ENCODE peak calls at places on chromosomes 12 and 14, in ten cellular contexts. I is right cardiac atrium; E is choroid plexus epithelial cell; B is CD8-positive, alpha-beta memory T cell; Q is lower leg skin; K is uterus; G is Caco-2; L is SK-N-SH; F is CD4-positive, alpha-beta memory T cell; J is HFF-Myc. H is an unnamed sample.
A peak's percentile ranks its signal among the peaks of the same experiment; 100 is the strongest.

GRCh38 chr12:21428241-21428640 is 9.2 kb upstream of the PYROXD1 start:
- DNase-seq in I (no peak), E (peak; percentile 74), B (no peak), Q (no peak), K (no peak), G (no peak), L (no peak), F (no peak), J (no peak), H (no peak)

GRCh38 chr12:12387521-12387920 is 30.6 kb downstream of the BORCS5 start:
- DNase-seq in I (no peak), E (peak; percentile 65), B (no peak), Q (peak; percentile 22), K (no peak), G (no peak), L (no peak), F (peak; percentile 18), J (peak; percentile 33), H (peak; percentile 28)

GRCh38 chr12:102769323-102769916 is 147.6 kb downstream of the PAH start:
- DNase-seq in I (peak; percentile 78), E (peak; percentile 82), B (peak; percentile 47), Q (peak; percentile 64), K (peak; percentile 82), G (peak; percentile 64), L (peak; percentile 25), F (peak; percentile 0), J (peak; percentile 46), H (no peak)

GRCh38 chr14:105940534-105941225 is 414.3 kb downstream of the TMEM121 start:
- DNase-seq in I (no peak), E (no peak), B (no peak), Q (no peak), K (no peak), G (no peak), L (no peak), F (no peak), J (no peak), H (no peak)

GRCh38 chr12:128690641-128691040 is 133.1 kb downstream of the SLC15A4 start:
- DNase-seq in I (no peak), E (no peak), B (no peak), Q (no peak), K (no peak), G (no peak), L (no peak), F (no peak), J (no peak), H (no peak)

GRCh38 chr14:32205984-32206383 is 2.9 kb upstream of the RNU6-8 start:
- DNase-seq in I (no peak), E (no peak), B (no peak), Q (no peak), K (no peak), G (peak; percentile 25), L (no peak), F (no peak), J (no peak), H (no peak)

GRCh38 chr12:5497329-5498058 is 65.6 kb downstream of the NTF3 start:
- DNase-seq in I (no peak), E (no peak), B (no peak), Q (no peak), K (no peak), G (peak; percentile 84), L (no peak), F (no peak), J (no peak), H (no peak)

GRCh38 chr14:53501361-53502320 is 348.5 kb upstream of the DDHD1 start:
- DNase-seq in I (no peak), E (peak; percentile 41), B (no peak), Q (no peak), K (no peak), G (no peak), L (no peak), F (no peak), J (peak; percentile 59), H (no peak)

GRCh38 chr12:25713264-25713663 is 160.2 kb upstream of the LMNTD1 start:
- DNase-seq in I (no peak), E (no peak), B (no peak), Q (no peak), K (no peak), G (no peak), L (no peak), F (no peak), J (no peak), H (no peak)

GRCh38 chr12:65754744-65755595 is 69.3 kb upstream of the HMGA2 start:
- DNase-seq in I (no peak), E (no peak), B (no peak), Q (no peak), K (no peak), G (no peak), L (no peak), F (no peak), J (no peak), H (no peak)
- H3K4me3 ChIP-seq in I (no peak overlapping the region), E (no peak overlapping the region), B (no peak overlapping the region), Q (no peak overlapping the region), K (no peak overlapping the region), G (no peak overlapping the region), L (no peak overlapping the region), F (no peak overlapping the region), J (no peak overlapping the region), H (no peak overlapping the region)

GRCh38 chr12:52235822-52236291 is 2.8 kb downstream of the KRT7 start:
- DNase-seq in I (no peak), E (no peak), B (no peak), Q (no peak), K (no peak), G (peak; percentile 65), L (peak; percentile 9), F (no peak), J (no peak), H (no peak)
- H3K4me3 ChIP-seq in I (no peak overlapping the region), E (no peak overlapping the region), B (no peak overlapping the region), Q (no peak overlapping the region), K (no peak overlapping the region), G (no peak overlapping the region), L (no peak overlapping the region), F (no peak overlapping the region), J (no peak overlapping the region), H (no peak overlapping the region)

GRCh38 chr14:43729149-43729548 is 777.9 kb downstream of the FSCB start:
- DNase-seq in I (no peak), E (no peak), B (no peak), Q (no peak), K (no peak), G (no peak), L (no peak), F (no peak), J (no peak), H (no peak)
- H3K4me3 ChIP-seq in I (no peak overlapping the region), E (no peak overlapping the region), B (no peak overlapping the region), Q (no peak overlapping the region), K (no peak overlapping the region), G (no peak overlapping the region), L (no peak overlapping the region), F (no peak overlapping the region), J (no peak overlapping the region), H (no peak overlapping the region)

GRCh38 chr14:54570651-54571415 is 3.9 kb downstream of the SAMD4A start:
- DNase-seq in I (no peak), E (peak; percentile 87), B (no peak), Q (no peak), K (no peak), G (no peak), L (no peak), F (no peak), J (no peak), H (no peak)
- H3K4me3 ChIP-seq in I (peak overlapping the region; percentile 25), E (no peak overlapping the region), B (no peak overlapping the region), Q (no peak overlapping the region), K (no peak overlapping the region), G (no peak overlapping the region), L (no peak overlapping the region), F (no peak overlapping the region), J (peak overlapping the region; percentile 75), H (no peak overlapping the region)

DNA sequence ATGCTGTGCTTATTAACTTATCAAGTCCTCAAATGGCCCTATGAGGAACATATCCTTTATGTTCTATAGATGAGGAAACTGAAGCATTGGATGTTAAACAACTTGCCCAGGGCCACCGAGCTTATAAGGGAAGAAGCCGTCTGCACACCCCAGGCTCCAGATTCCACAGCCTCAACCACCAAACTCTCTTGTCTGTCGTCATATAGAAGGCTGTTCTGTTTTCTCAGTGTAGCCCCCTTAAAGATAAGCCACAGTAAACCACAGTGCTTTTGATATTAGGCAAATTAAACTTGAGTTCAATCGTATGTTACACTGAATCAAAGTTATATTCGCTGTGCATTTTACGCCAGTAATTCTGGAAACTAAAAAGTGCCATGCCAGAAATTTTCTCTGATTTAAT is 116.7 kb downstream of the PRKCH start:
- DNase-seq in I (no peak), E (no peak), B (no peak), Q (no peak), K (no peak), G (no peak), L (no peak), F (no peak), J (no peak), H (no peak)
- H3K4me3 ChIP-seq in I (no peak overlapping the region), E (no peak overlapping the region), B (peak overlapping the region; percentile 9), Q (no peak overlapping the region), K (no peak overlapping the region), G (no peak overlapping the region), L (no peak overlapping the region), F (no peak overlapping the region), J (no peak overlapping the region), H (no peak overlapping the region)

GRCh38 chr14:60512952-60513554 is 4.1 kb downstream of the SIX6 start:
- DNase-seq in I (no peak), E (no peak), B (no peak), Q (no peak), K (no peak), G (no peak), L (no peak), F (no peak), J (no peak), H (no peak)
- H3K4me3 ChIP-seq in I (no peak overlapping the region), E (no peak overlapping the region), B (no peak overlapping the region), Q (no peak overlapping the region), K (no peak overlapping the region), G (no peak overlapping the region), L (no peak overlapping the region), F (no peak overlapping the region), J (no peak overlapping the region), H (no peak overlapping the region)

GRCh38 chr14:92009604-92010003 is 30.3 kb downstream of the TRIP11 start:
- DNase-seq in I (no peak), E (peak; percentile 18), B (no peak), Q (no peak), K (no peak), G (no peak), L (no peak), F (no peak), J (no peak), H (no peak)

GRCh38 chr14:91998667-91999570 is 40.9 kb downstream of the TRIP11 start:
- DNase-seq in I (no peak), E (no peak), B (no peak), Q (no peak), K (no peak), G (no peak), L (no peak), F (no peak), J (no peak), H (no peak)

GRCh38 chr14:92005019-92005418 is 34.8 kb downstream of the TRIP11 start:
- DNase-seq in I (no peak), E (no peak), B (no peak), Q (no peak), K (no peak), G (no peak), L (no peak), F (peak; percentile 14), J (no peak), H (no peak)

DNA sequence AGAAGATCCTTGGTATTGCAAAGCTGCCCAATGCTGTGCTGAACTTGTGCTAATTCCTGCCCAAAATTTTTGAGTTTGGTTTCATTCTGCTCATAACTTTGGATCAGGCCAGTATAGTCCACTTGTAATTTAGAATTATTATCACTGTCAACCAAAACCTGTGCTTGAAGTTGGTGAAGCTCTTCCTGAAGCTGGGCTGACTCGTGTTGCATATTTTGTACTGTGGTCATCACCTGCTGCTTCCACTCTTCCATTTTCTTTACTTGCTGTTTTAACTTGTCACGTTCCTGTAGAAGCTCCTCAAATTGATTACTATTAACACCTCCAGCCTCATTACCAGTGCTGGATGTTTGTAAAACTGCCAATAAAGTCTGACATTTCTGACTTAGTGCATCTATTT is 35.8 kb downstream of the TRIP11 start:
- DNase-seq in I (no peak), E (no peak), B (no peak), Q (no peak), K (no peak), G (no peak), L (no peak), F (no peak), J (no peak), H (no peak)
- H3K4me3 ChIP-seq in I (no peak overlapping the region), E (no peak overlapping the region), B (no peak overlapping the region), Q (no peak overlapping the region), K (no peak overlapping the region), G (no peak overlapping the region), L (no peak overlapping the region), F (no peak overlapping the region), J (no peak overlapping the region), H (no peak overlapping the region)

H was measured in kidney epithelial cell.